ENCODE peak calls at places on chromosomes 6 and 20, in nine cellular contexts. A, Q, R, K, L, U, F, Z and Y are unnamed samples.

GRCh38 chr6:136235233-136235564 is 14.9 kb downstream of the MTFR2 start:
- DNase-seq in A (peak), Q (no peak), R (no peak), K (no peak), L (no peak), U (no peak), F (no peak), Z (no peak), Y (no peak)

GRCh38 chr20:31835977-31836852 is 9.2 kb downstream of the FOXS1 start:
- DNase-seq in A (peak), Q (peak), R (no peak), K (no peak), L (peak), U (no peak), F (no peak), Z (no peak), Y (peak)

GRCh38 chr6:69580696-69581095 is 216.1 kb downstream of the LMBRD1 start:
- DNase-seq in A (no peak), Q (no peak), R (no peak), K (no peak), L (no peak), U (no peak), F (no peak), Z (no peak), Y (no peak)

GRCh38 chr20:20931024-20931423 is 175.1 kb downstream of the LINC00237 start:
- DNase-seq in A (no peak), Q (no peak), R (no peak), K (no peak), L (no peak), U (no peak), F (no peak), Z (no peak), Y (no peak)

GRCh38 chr20:41365785-41366545 is 653 bp downstream of the EMILIN3 start:
- DNase-seq in A (no peak), Q (no peak), R (no peak), K (no peak), L (no peak), U (peak), F (no peak), Z (peak), Y (no peak)

GRCh38 chr20:59121714-59122376 is 41.8 kb upstream of the ZNF831 start:
- DNase-seq in A (no peak), Q (no peak), R (no peak), K (no peak), L (no peak), U (peak), F (no peak), Z (peak), Y (no peak)

GRCh38 chr20:33262658-33263065 is 20.4 kb upstream of the BPIFB1 start:
- DNase-seq in A (peak), Q (no peak), R (no peak), K (peak), L (peak), U (peak), F (no peak), Z (peak), Y (no peak)

GRCh38 chr6:132300323-132300949 is 100.8 kb downstream of the MOXD1 start:
- DNase-seq in A (peak), Q (no peak), R (no peak), K (peak), L (peak), U (peak), F (no peak), Z (peak), Y (peak)

GRCh38 chr6:146041282-146041681 is 12.4 kb downstream of the GRM1 start:
- DNase-seq in A (peak), Q (no peak), R (no peak), K (peak), L (peak), U (peak), F (no peak), Z (peak), Y (no peak)

GRCh38 chr20:25136643-25137559 is 55.0 kb upstream of the VSX1 start:
- DNase-seq in A (peak), Q (peak), R (no peak), K (no peak), L (peak), U (no peak), F (no peak), Z (no peak), Y (no peak)

GRCh38 chr20:35604444-35604750 is 11.2 kb upstream of the SPAG4 start:
- DNase-seq in A (no peak), Q (no peak), R (no peak), K (no peak), L (no peak), U (peak), F (no peak), Z (peak), Y (no peak)

GRCh38 chr6:154166140-154166539 is 127.1 kb downstream of the OPRM1 start:
- DNase-seq in A (no peak), Q (no peak), R (no peak), K (no peak), L (no peak), U (peak), F (no peak), Z (peak), Y (no peak)

GRCh38 chr6:12103158-12103557 is 91.0 kb downstream of the HIVEP1 start:
- DNase-seq in A (no peak), Q (no peak), R (no peak), K (no peak), L (no peak), U (no peak), F (no peak), Z (no peak), Y (no peak)

GRCh38 chr20:37392441-37393195 is 46.7 kb downstream of the SRC start:
- DNase-seq in A (no peak), Q (peak), R (no peak), K (no peak), L (no peak), U (peak), F (no peak), Z (peak), Y (no peak)

GRCh38 chr20:33772439-33772838 is 38.7 kb upstream of the CHMP4B start:
- DNase-seq in A (no peak), Q (no peak), R (no peak), K (no peak), L (no peak), U (no peak), F (no peak), Z (no peak), Y (no peak)

GRCh38 chr6:129671442-129672344 is 38.3 kb downstream of the ARHGAP18 start:
- DNase-seq in A (peak), Q (no peak), R (no peak), K (no peak), L (no peak), U (peak), F (peak), Z (no peak), Y (peak)

GRCh38 chr6:53134601-53135235 is 13.9 kb downstream of the GCM1 start:
- DNase-seq in A (no peak), Q (no peak), R (no peak), K (no peak), L (no peak), U (no peak), F (no peak), Z (no peak), Y (no peak)

GRCh38 chr20:32343438-32343837 is 14.7 kb upstream of the ASXL1 start:
- DNase-seq in A (peak), Q (no peak), R (no peak), K (no peak), L (no peak), U (no peak), F (no peak), Z (no peak), Y (no peak)

GRCh38 chr20:18164356-18164755 is 26.7 kb downstream of the KAT14 start:
- DNase-seq in A (peak), Q (no peak), R (no peak), K (no peak), L (no peak), U (no peak), F (no peak), Z (no peak), Y (no peak)

GRCh38 chr6:79649016-79649415 is 17.9 kb downstream of the SH3BGRL2 start:
- DNase-seq in A (no peak), Q (no peak), R (no peak), K (no peak), L (no peak), U (no peak), F (no peak), Z (no peak), Y (no peak)

GRCh38 chr20:25055711-25056492 is 2.0 kb downstream of the ACSS1 start:
- DNase-seq in A (peak), Q (no peak), R (no peak), K (no peak), L (no peak), U (no peak), F (no peak), Z (no peak), Y (no peak)

GRCh38 chr6:109103942-109104341 is 8.6 kb downstream of the CEP57L1 start:
- DNase-seq in A (no peak), Q (no peak), R (no peak), K (no peak), L (no peak), U (no peak), F (no peak), Z (no peak), Y (no peak)

GRCh38 chr6:163655217-163656121 is 241.0 kb downstream of the QKI start:
- DNase-seq in A (no peak), Q (no peak), R (no peak), K (no peak), L (no peak), U (no peak), F (no peak), Z (no peak), Y (no peak)

GRCh38 chr20:53303361-53303760 is 290.3 kb downstream of the ZNF217 start:
- DNase-seq in A (no peak), Q (no peak), R (no peak), K (no peak), L (no peak), U (no peak), F (no peak), Z (no peak), Y (no peak)

GRCh38 chr6:34771727-34772126 is 14.4 kb downstream of the SNRPC start:
- DNase-seq in A (peak), Q (no peak), R (no peak), K (no peak), L (no peak), U (no peak), F (no peak), Z (no peak), Y (no peak)

GRCh38 chr20:20856956-20857355 is 144.5 kb upstream of the RALGAPA2 start:
- DNase-seq in A (no peak), Q (no peak), R (no peak), K (no peak), L (no peak), U (no peak), F (no peak), Z (no peak), Y (no peak)

GRCh38 chr6:56795852-56796532 is 153.3 kb upstream of the DST start:
- DNase-seq in A (peak), Q (no peak), R (no peak), K (no peak), L (no peak), U (no peak), F (no peak), Z (no peak), Y (no peak)

GRCh38 chr6:42104095-42104806 is 38.2 kb downstream of the C6orf132 start:
- DNase-seq in A (peak), Q (peak), R (peak), K (peak), L (no peak), U (peak), F (peak), Z (peak), Y (peak)

GRCh38 chr6:128491041-128491642 is 29.3 kb downstream of the PTPRK start:
- DNase-seq in A (no peak), Q (no peak), R (no peak), K (no peak), L (no peak), U (peak), F (no peak), Z (no peak), Y (no peak)

GRCh38 chr6:74606488-74607135 is 599.2 kb downstream of the COL12A1 start:
- DNase-seq in A (peak), Q (no peak), R (no peak), K (no peak), L (peak), U (peak), F (no peak), Z (no peak), Y (no peak)

GRCh38 chr20:48181536-48181935 is 396.3 kb upstream of the SULF2 start:
- DNase-seq in A (no peak), Q (no peak), R (no peak), K (no peak), L (no peak), U (no peak), F (no peak), Z (no peak), Y (no peak)

GRCh38 chr20:4697874-4698221 is 23.9 kb upstream of the PRND start:
- DNase-seq in A (no peak), Q (no peak), R (no peak), K (no peak), L (no peak), U (no peak), F (no peak), Z (no peak), Y (no peak)

GRCh38 chr6:15512126-15512525 is 150.7 kb downstream of the DTNBP1 start:
- DNase-seq in A (peak), Q (peak), R (no peak), K (peak), L (no peak), U (no peak), F (no peak), Z (no peak), Y (no peak)

GRCh38 chr6:163659807-163660206 is 245.3 kb downstream of the QKI start:
- DNase-seq in A (no peak), Q (no peak), R (no peak), K (no peak), L (no peak), U (no peak), F (no peak), Z (no peak), Y (no peak)

GRCh38 chr6:67411036-67411435 is 1224.0 kb upstream of the ADGRB3 start:
- DNase-seq in A (no peak), Q (no peak), R (no peak), K (no peak), L (no peak), U (no peak), F (no peak), Z (no peak), Y (no peak)

GRCh38 chr6:11280394-11280793 is 47.9 kb upstream of the NEDD9 start:
- DNase-seq in A (no peak), Q (no peak), R (no peak), K (no peak), L (no peak), U (no peak), F (no peak), Z (no peak), Y (no peak)

GRCh38 chr20:59571591-59572314 is 32.6 kb upstream of the PHACTR3 start:
- DNase-seq in A (peak), Q (peak), R (peak), K (peak), L (peak), U (peak), F (peak), Z (peak), Y (peak)

GRCh38 chr20:37356387-37356786 is 10.4 kb downstream of the SRC start:
- DNase-seq in A (no peak), Q (peak), R (no peak), K (no peak), L (no peak), U (no peak), F (no peak), Z (peak), Y (no peak)